ENCODE peak calls at places on chromosome 3, in six cellular contexts. I is upper lobe of left lung; C is NCI-H1436; K is naive thymus-derived CD8-positive, alpha-beta T cell; T is H7; M is activated CD4-positive, alpha-beta T cell treated with anti-CD3 and anti-CD28 coated beads, Interleukin-2, amount 10 ng/mL, durations not matched to agents 24 days and 14 days. Z is an unnamed sample.

GRCh38 chr3:52055537-52056351 is 627 bp downstream of the DUSP7 start:
- DNase-seq in I (no peak), C (no peak), K (peak), T (peak), M (peak), Z (no peak)

GRCh38 chr3:57923101-57923500 is 85.1 kb upstream of the FLNB start:
- DNase-seq in I (no peak), C (no peak), K (no peak), T (no peak), M (no peak), Z (no peak)

GRCh38 chr3:9808345-9809037 is 1.6 kb upstream of the TTLL3 start:
- DNase-seq in I (no peak), C (peak), K (peak), T (peak), M (peak), Z (no peak)

GRCh38 chr3:13040381-13041074 is 32.7 kb downstream of the IQSEC1 start:
- DNase-seq in I (peak), C (no peak), K (peak), T (no peak), M (no peak), Z (no peak)

GRCh38 chr3:110296885-110297284 is 774.7 kb upstream of the NECTIN3 start:
- DNase-seq in I (no peak), C (no peak), K (no peak), T (no peak), M (no peak), Z (no peak)

GRCh38 chr3:87979527-87979926 is 79.3 kb downstream of the CGGBP1 start:
- DNase-seq in I (no peak), C (no peak), K (no peak), T (no peak), M (no peak), Z (no peak)

GRCh38 chr3:185677146-185677829 is 91.2 kb downstream of the SENP2 start:
- DNase-seq in I (no peak), C (no peak), K (no peak), T (peak), M (peak), Z (no peak)

GRCh38 chr3:14548321-14548729 is 8.2 kb upstream of the GRIP2 start:
- DNase-seq in I (peak), C (peak), K (peak), T (peak), M (peak), Z (no peak)

GRCh38 chr3:53716998-53717397 is 129.2 kb downstream of the CHDH start:
- DNase-seq in I (no peak), C (no peak), K (no peak), T (no peak), M (no peak), Z (no peak)

GRCh38 chr3:72378287-72378686 is 470.0 kb downstream of the SHQ1 start:
- DNase-seq in I (no peak), C (no peak), K (no peak), T (no peak), M (no peak), Z (no peak)

Z was measured in NCI-H187 treated with DMSO at 0.1 percent for 48 hours.